ENCODE peak calls at places on chromosome 6, in seven cellular contexts. One of them, this sample, is unnamed.

GRCh38 chr6:17271628-17272027 is 9.5 kb upstream of the RBM24 start:
- DNase-seq in GM12865: no peak
- DNase-seq in RCC 7860: no peak
- DNase-seq in NCI-H1105: no peak
- DNase-seq in C1 segment of cervical spinal cord: no peak
- DNase-seq in mammary epithelial cell: no peak
- DNase-seq in mesothelial cell of epicardium: no peak
- DNase-seq in this sample: no peak

GRCh38 chr6:33607784-33608161 is 13.3 kb upstream of the ITPR3 start:
- DNase-seq in GM12865: peak
- DNase-seq in RCC 7860: no peak
- DNase-seq in C1 segment of cervical spinal cord: no peak
- DNase-seq in mammary epithelial cell: no peak
- DNase-seq in mesothelial cell of epicardium: no peak
- DNase-seq in NCI-H1105: no peak
- DNase-seq in this sample: no peak

GRCh38 chr6:35601331-35602132 is 87.2 kb downstream of the FKBP5 start:
- DNase-seq in GM12865: no peak
- DNase-seq in RCC 7860: peak
- DNase-seq in C1 segment of cervical spinal cord: no peak
- DNase-seq in mesothelial cell of epicardium: no peak
- DNase-seq in NCI-H1105: peak
- DNase-seq in mammary epithelial cell: peak
- DNase-seq in this sample: no peak

GRCh38 chr6:118485601-118486550 is 62.2 kb upstream of the PLN start:
- DNase-seq in NCI-H1105: no peak
- DNase-seq in C1 segment of cervical spinal cord: no peak
- DNase-seq in mesothelial cell of epicardium: no peak
- DNase-seq in RCC 7860: no peak
- DNase-seq in mammary epithelial cell: no peak
- DNase-seq in GM12865: peak
- DNase-seq in this sample: no peak

GRCh38 chr6:166221636-166222035 is 54.0 kb upstream of the TBXT start:
- DNase-seq in RCC 7860: no peak
- DNase-seq in mammary epithelial cell: no peak
- DNase-seq in GM12865: no peak
- DNase-seq in mesothelial cell of epicardium: no peak
- DNase-seq in NCI-H1105: no peak
- DNase-seq in C1 segment of cervical spinal cord: no peak
- DNase-seq in this sample: no peak

GRCh38 chr6:122289721-122290501 is 109.5 kb upstream of the HSF2 start:
- DNase-seq in mammary epithelial cell: no peak
- DNase-seq in NCI-H1105: peak
- DNase-seq in mesothelial cell of epicardium: no peak
- DNase-seq in GM12865: no peak
- DNase-seq in RCC 7860: no peak
- DNase-seq in C1 segment of cervical spinal cord: no peak
- DNase-seq in this sample: no peak

GRCh38 chr6:3390698-3391097 is 66.2 kb downstream of the SLC22A23 start:
- DNase-seq in NCI-H1105: no peak
- DNase-seq in C1 segment of cervical spinal cord: no peak
- DNase-seq in GM12865: no peak
- DNase-seq in RCC 7860: no peak
- DNase-seq in mesothelial cell of epicardium: no peak
- DNase-seq in mammary epithelial cell: peak
- DNase-seq in this sample: no peak

GRCh38 chr6:15500078-15500740 is 162.6 kb downstream of the DTNBP1 start:
- DNase-seq in C1 segment of cervical spinal cord: no peak
- DNase-seq in NCI-H1105: no peak
- DNase-seq in RCC 7860: no peak
- DNase-seq in GM12865: no peak
- DNase-seq in mesothelial cell of epicardium: no peak
- DNase-seq in mammary epithelial cell: no peak
- DNase-seq in this sample: no peak

GRCh38 chr6:161169690-161170089 is 104.2 kb downstream of the AGPAT4 start:
- DNase-seq in NCI-H1105: peak
- DNase-seq in mammary epithelial cell: peak
- DNase-seq in mesothelial cell of epicardium: no peak
- DNase-seq in C1 segment of cervical spinal cord: no peak
- DNase-seq in GM12865: no peak
- DNase-seq in RCC 7860: peak
- DNase-seq in this sample: no peak

GRCh38 chr6:5713519-5713918 is 293.2 kb downstream of the NRN1 start:
- DNase-seq in mesothelial cell of epicardium: no peak
- DNase-seq in NCI-H1105: no peak
- DNase-seq in RCC 7860: no peak
- DNase-seq in mammary epithelial cell: no peak
- DNase-seq in C1 segment of cervical spinal cord: no peak
- DNase-seq in GM12865: no peak
- DNase-seq in this sample: no peak

GRCh38 chr6:29516108-29516507 is 28.4 kb upstream of the MAS1L start:
- DNase-seq in RCC 7860: peak
- DNase-seq in C1 segment of cervical spinal cord: no peak
- DNase-seq in mesothelial cell of epicardium: no peak
- DNase-seq in mammary epithelial cell: peak
- DNase-seq in GM12865: peak
- DNase-seq in NCI-H1105: no peak
- DNase-seq in this sample: no peak

GRCh38 chr6:39239527-39240154 is 10.4 kb upstream of the KCNK5 start:
- DNase-seq in RCC 7860: no peak
- DNase-seq in mammary epithelial cell: no peak
- DNase-seq in mesothelial cell of epicardium: no peak
- DNase-seq in C1 segment of cervical spinal cord: no peak
- DNase-seq in GM12865: no peak
- DNase-seq in NCI-H1105: no peak
- DNase-seq in this sample: no peak

GRCh38 chr6:149969635-149970034 is 5.9 kb downstream of the ULBP1 start:
- DNase-seq in mesothelial cell of epicardium: no peak
- DNase-seq in mammary epithelial cell: no peak
- DNase-seq in NCI-H1105: no peak
- DNase-seq in RCC 7860: no peak
- DNase-seq in C1 segment of cervical spinal cord: no peak
- DNase-seq in GM12865: no peak
- DNase-seq in this sample: no peak

GRCh38 chr6:80336906-80337305 is 230.4 kb downstream of the BCKDHB start:
- DNase-seq in C1 segment of cervical spinal cord: no peak
- DNase-seq in RCC 7860: no peak
- DNase-seq in GM12865: no peak
- DNase-seq in mammary epithelial cell: peak
- DNase-seq in mesothelial cell of epicardium: no peak
- DNase-seq in NCI-H1105: no peak
- DNase-seq in this sample: no peak

GRCh38 chr6:144785056-144785455 is 499.9 kb downstream of the UTRN start:
- DNase-seq in C1 segment of cervical spinal cord: no peak
- DNase-seq in mammary epithelial cell: no peak
- DNase-seq in NCI-H1105: no peak
- DNase-seq in RCC 7860: no peak
- DNase-seq in mesothelial cell of epicardium: no peak
- DNase-seq in GM12865: no peak
- DNase-seq in this sample: no peak

GRCh38 chr6:148223424-148223842 is 119.2 kb upstream of the SASH1 start:
- DNase-seq in mesothelial cell of epicardium: no peak
- DNase-seq in mammary epithelial cell: peak
- DNase-seq in NCI-H1105: no peak
- DNase-seq in RCC 7860: peak
- DNase-seq in GM12865: no peak
- DNase-seq in C1 segment of cervical spinal cord: no peak
- DNase-seq in this sample: no peak

GRCh38 chr6:35385457-35386202 is 43.3 kb downstream of the PPARD start:
- DNase-seq in GM12865: no peak
- DNase-seq in RCC 7860: no peak
- DNase-seq in mammary epithelial cell: no peak
- DNase-seq in NCI-H1105: no peak
- DNase-seq in mesothelial cell of epicardium: no peak
- DNase-seq in C1 segment of cervical spinal cord: no peak
- DNase-seq in this sample: no peak

GRCh38 chr6:166202321-166202733 is 34.7 kb upstream of the TBXT start:
- DNase-seq in RCC 7860: no peak
- DNase-seq in mesothelial cell of epicardium: no peak
- DNase-seq in NCI-H1105: no peak
- DNase-seq in C1 segment of cervical spinal cord: no peak
- DNase-seq in mammary epithelial cell: no peak
- DNase-seq in GM12865: peak
- DNase-seq in this sample: no peak

GRCh38 chr6:100673641-100674040 is 207.5 kb downstream of the ASCC3 start:
- DNase-seq in GM12865: no peak
- DNase-seq in C1 segment of cervical spinal cord: no peak
- DNase-seq in NCI-H1105: no peak
- DNase-seq in mammary epithelial cell: no peak
- DNase-seq in mesothelial cell of epicardium: no peak
- DNase-seq in RCC 7860: no peak
- DNase-seq in this sample: no peak

GRCh38 chr6:131694832-131695426 is 6.3 kb downstream of the OR2A4 start:
- DNase-seq in GM12865: peak
- DNase-seq in C1 segment of cervical spinal cord: no peak
- DNase-seq in RCC 7860: peak
- DNase-seq in mammary epithelial cell: peak
- DNase-seq in NCI-H1105: peak
- DNase-seq in mesothelial cell of epicardium: no peak
- DNase-seq in this sample: no peak

GRCh38 chr6:158057213-158057987 is 75.7 kb downstream of the SYNJ2 start:
- DNase-seq in NCI-H1105: no peak
- DNase-seq in GM12865: no peak
- DNase-seq in mesothelial cell of epicardium: no peak
- DNase-seq in C1 segment of cervical spinal cord: no peak
- DNase-seq in RCC 7860: peak
- DNase-seq in mammary epithelial cell: peak
- DNase-seq in this sample: peak

GRCh38 chr6:109076421-109076820 is 18.2 kb downstream of the SESN1 start:
- DNase-seq in GM12865: no peak
- DNase-seq in NCI-H1105: no peak
- DNase-seq in mesothelial cell of epicardium: no peak
- DNase-seq in mammary epithelial cell: no peak
- DNase-seq in C1 segment of cervical spinal cord: no peak
- DNase-seq in RCC 7860: no peak
- DNase-seq in this sample: no peak

GRCh38 chr6:87095056-87095527 is at the start of gene CGA:
- DNase-seq in NCI-H1105: no peak
- DNase-seq in GM12865: no peak
- DNase-seq in C1 segment of cervical spinal cord: no peak
- DNase-seq in mesothelial cell of epicardium: no peak
- DNase-seq in mammary epithelial cell: no peak
- DNase-seq in RCC 7860: no peak
- DNase-seq in this sample: no peak

GRCh38 chr6:126267621-126268020 is 72.3 kb upstream of the CENPW start:
- DNase-seq in mesothelial cell of epicardium: no peak
- DNase-seq in GM12865: no peak
- DNase-seq in mammary epithelial cell: no peak
- DNase-seq in RCC 7860: no peak
- DNase-seq in NCI-H1105: no peak
- DNase-seq in C1 segment of cervical spinal cord: no peak
- DNase-seq in this sample: no peak

GRCh38 chr6:16766043-16766521 is 4.8 kb upstream of the ATXN1 start:
- DNase-seq in RCC 7860: peak
- DNase-seq in NCI-H1105: no peak
- DNase-seq in mesothelial cell of epicardium: no peak
- DNase-seq in GM12865: peak
- DNase-seq in C1 segment of cervical spinal cord: no peak
- DNase-seq in mammary epithelial cell: peak
- DNase-seq in this sample: no peak

GRCh38 chr6:13760948-13761347 is 49.3 kb upstream of the RANBP9 start:
- DNase-seq in RCC 7860: no peak
- DNase-seq in C1 segment of cervical spinal cord: no peak
- DNase-seq in GM12865: no peak
- DNase-seq in NCI-H1105: no peak
- DNase-seq in mesothelial cell of epicardium: no peak
- DNase-seq in mammary epithelial cell: peak
- DNase-seq in this sample: no peak

GRCh38 chr6:165988757-165989456 is 178.7 kb downstream of the TBXT start:
- DNase-seq in C1 segment of cervical spinal cord: no peak
- DNase-seq in mesothelial cell of epicardium: no peak
- DNase-seq in NCI-H1105: peak
- DNase-seq in GM12865: no peak
- DNase-seq in mammary epithelial cell: no peak
- DNase-seq in RCC 7860: no peak
- DNase-seq in this sample: no peak

GRCh38 chr6:39055661-39056060 is 7.1 kb downstream of the GLP1R start:
- DNase-seq in GM12865: no peak
- DNase-seq in mesothelial cell of epicardium: no peak
- DNase-seq in NCI-H1105: no peak
- DNase-seq in RCC 7860: no peak
- DNase-seq in C1 segment of cervical spinal cord: no peak
- DNase-seq in mammary epithelial cell: no peak
- DNase-seq in this sample: no peak

GRCh38 chr6:40957616-40958492 is 81.2 kb downstream of the UNC5CL start:
- DNase-seq in mammary epithelial cell: peak
- DNase-seq in GM12865: no peak
- DNase-seq in RCC 7860: peak
- DNase-seq in C1 segment of cervical spinal cord: no peak
- DNase-seq in NCI-H1105: no peak
- DNase-seq in mesothelial cell of epicardium: no peak
- DNase-seq in this sample: no peak

GRCh38 chr6:16257999-16258708 is 19.8 kb downstream of the GMPR start:
- DNase-seq in mammary epithelial cell: peak
- DNase-seq in C1 segment of cervical spinal cord: peak
- DNase-seq in GM12865: no peak
- DNase-seq in RCC 7860: no peak
- DNase-seq in NCI-H1105: no peak
- DNase-seq in mesothelial cell of epicardium: no peak
- DNase-seq in this sample: no peak

GRCh38 chr6:17038316-17038715 is 63.5 kb upstream of the STMND1 start:
- DNase-seq in mammary epithelial cell: no peak
- DNase-seq in GM12865: no peak
- DNase-seq in NCI-H1105: no peak
- DNase-seq in RCC 7860: no peak
- DNase-seq in C1 segment of cervical spinal cord: no peak
- DNase-seq in mesothelial cell of epicardium: no peak
- DNase-seq in this sample: no peak

GRCh38 chr6:63572733-63573139 is 456 bp downstream of the LOC128125822 start:
- DNase-seq in mesothelial cell of epicardium: peak
- DNase-seq in mammary epithelial cell: no peak
- DNase-seq in RCC 7860: no peak
- DNase-seq in GM12865: no peak
- DNase-seq in NCI-H1105: no peak
- DNase-seq in C1 segment of cervical spinal cord: no peak
- DNase-seq in this sample: no peak

GRCh38 chr6:136134275-136134674 is 115.8 kb downstream of the MTFR2 start:
- DNase-seq in C1 segment of cervical spinal cord: no peak
- DNase-seq in GM12865: no peak
- DNase-seq in mammary epithelial cell: no peak
- DNase-seq in RCC 7860: no peak
- DNase-seq in NCI-H1105: no peak
- DNase-seq in mesothelial cell of epicardium: no peak
- DNase-seq in this sample: no peak

GRCh38 chr6:11459002-11459658 is 78.4 kb upstream of the TMEM170B start:
- DNase-seq in mammary epithelial cell: no peak
- DNase-seq in mesothelial cell of epicardium: no peak
- DNase-seq in RCC 7860: peak
- DNase-seq in C1 segment of cervical spinal cord: no peak
- DNase-seq in GM12865: peak
- DNase-seq in NCI-H1105: no peak
- DNase-seq in this sample: no peak

GRCh38 chr6:25670793-25671513 is 18.9 kb downstream of the SCGN start:
- DNase-seq in mesothelial cell of epicardium: no peak
- DNase-seq in GM12865: no peak
- DNase-seq in RCC 7860: no peak
- DNase-seq in NCI-H1105: no peak
- DNase-seq in C1 segment of cervical spinal cord: no peak
- DNase-seq in mammary epithelial cell: peak
- DNase-seq in this sample: no peak

GRCh38 chr6:147194652-147195403 is 9.4 kb upstream of the STXBP5 start:
- DNase-seq in mesothelial cell of epicardium: no peak
- DNase-seq in C1 segment of cervical spinal cord: no peak
- DNase-seq in mammary epithelial cell: peak
- DNase-seq in NCI-H1105: no peak
- DNase-seq in RCC 7860: no peak
- DNase-seq in GM12865: no peak
- DNase-seq in this sample: no peak

GRCh38 chr6:106426258-106426657 is 65.7 kb downstream of the CRYBG1 start:
- DNase-seq in mesothelial cell of epicardium: no peak
- DNase-seq in NCI-H1105: no peak
- DNase-seq in RCC 7860: no peak
- DNase-seq in mammary epithelial cell: no peak
- DNase-seq in C1 segment of cervical spinal cord: no peak
- DNase-seq in GM12865: no peak
- DNase-seq in this sample: no peak

This sample was measured in posterior cingulate gyrus.